ENCODE peak calls at places on chromosomes 6 and 20, in five cellular contexts. One of them, this sample, is unnamed.

GRCh38 chr6:148367418-148368024 is 24.9 kb downstream of the SASH1 start:
- DNase-seq in NAMALWA: no peak
- DNase-seq in nephron progenitor cell: no peak
- DNase-seq in left colon: no peak
- DNase-seq in amygdala: no peak
- DNase-seq in this sample: no peak

GRCh38 chr20:35280523-35280922 is 2.6 kb upstream of the MMP24OS start:
- DNase-seq in NAMALWA: no peak
- DNase-seq in nephron progenitor cell: no peak
- DNase-seq in left colon: no peak
- DNase-seq in amygdala: no peak
- DNase-seq in this sample: no peak

GRCh38 chr6:32967151-32968091 is 973 bp upstream of the BRD2 start:
- DNase-seq in NAMALWA: peak; percentile 92
- DNase-seq in nephron progenitor cell: no peak
- DNase-seq in left colon: no peak
- DNase-seq in amygdala: no peak
- DNase-seq in this sample: peak; percentile 35

GRCh38 chr20:21511850-21512633 is 1.8 kb downstream of the NKX2-2 start:
- DNase-seq in NAMALWA: no peak
- DNase-seq in nephron progenitor cell: no peak
- DNase-seq in left colon: no peak
- DNase-seq in amygdala: no peak
- DNase-seq in this sample: no peak

GRCh38 chr6:27592107-27592480 is 119.2 kb upstream of the ZNF184 start:
- DNase-seq in NAMALWA: no peak
- DNase-seq in nephron progenitor cell: peak; percentile 27
- DNase-seq in left colon: no peak
- DNase-seq in amygdala: no peak
- DNase-seq in this sample: no peak

GRCh38 chr6:144415014-144415413 is 129.9 kb downstream of the UTRN start:
- DNase-seq in NAMALWA: no peak
- DNase-seq in nephron progenitor cell: no peak
- DNase-seq in left colon: no peak
- DNase-seq in amygdala: no peak
- DNase-seq in this sample: no peak

GRCh38 chr6:24918641-24919403 is 16.9 kb downstream of the RIPOR2 start:
- DNase-seq in NAMALWA: peak; percentile 53
- DNase-seq in nephron progenitor cell: no peak
- DNase-seq in left colon: no peak
- DNase-seq in amygdala: no peak
- DNase-seq in this sample: no peak

GRCh38 chr20:61436674-61437279 is 184.7 kb downstream of the CDH4 start:
- DNase-seq in NAMALWA: no peak
- DNase-seq in nephron progenitor cell: no peak
- DNase-seq in left colon: no peak
- DNase-seq in amygdala: peak; percentile 40
- DNase-seq in this sample: no peak

GRCh38 chr6:162099685-162100084 is 627.9 kb downstream of the PRKN start:
- DNase-seq in NAMALWA: no peak
- DNase-seq in nephron progenitor cell: no peak
- DNase-seq in left colon: no peak
- DNase-seq in amygdala: no peak
- DNase-seq in this sample: no peak

This sample was measured in cerebellar nuclear complex.